ENCODE peak calls at places on chromosome 1, in six cellular contexts. L, H, T, E, S and O are unnamed samples.
A peak's percentile ranks its signal among the peaks of the same experiment; 100 is the strongest.

GRCh38 chr1:30719406-30720270 is 3.7 kb downstream of the MATN1 start:
- DNase-seq in L (peak; percentile 95), S (no peak), H (no peak), T (peak; percentile 87), E (no peak), O (peak; percentile 78)

GRCh38 chr1:2132222-2133038 is 62.1 kb downstream of the FAAP20 start:
- DNase-seq in H (no peak), L (peak; percentile 88), T (peak; percentile 81), S (peak; percentile 80), E (peak; percentile 42), O (no peak)

GRCh38 chr1:156465747-156466365 is 34.7 kb downstream of the MEF2D start:
- DNase-seq in L (no peak), E (no peak), T (no peak), H (no peak), S (no peak), O (peak; percentile 29)

GRCh38 chr1:156063997-156064285 is 3.0 kb downstream of the RAB25 start:
- DNase-seq in L (no peak), S (no peak), H (no peak), E (no peak), T (no peak), O (no peak)

GRCh38 chr1:53065391-53065790 is 3.4 kb downstream of the PODN start:
- DNase-seq in S (no peak), H (no peak), T (no peak), L (no peak), E (no peak), O (no peak)

GRCh38 chr1:107936498-107937481 is 28.2 kb downstream of the VAV3 start:
- DNase-seq in L (no peak), E (no peak), T (peak; percentile 29), S (peak; percentile 43), H (peak; percentile 28), O (peak; percentile 66)

GRCh38 chr1:89754518-89754917 is 66.3 kb upstream of the LRRC8D start:
- DNase-seq in H (no peak), E (no peak), L (no peak), T (no peak), S (no peak), O (peak; percentile 30)

GRCh38 chr1:197330213-197330612 is 62.2 kb downstream of the CRB1 start:
- DNase-seq in L (no peak), H (no peak), S (no peak), T (no peak), E (no peak), O (no peak)